ENCODE peak calls at places on chromosomes 1 and 21, in six cellular contexts. A, W, H, B, P and C are unnamed samples.

GRCh38 chr1:87718241-87718950 is 389.7 kb downstream of the LMO4 start:
- DNase-seq in A (no peak), W (no peak), H (no peak), B (no peak), P (no peak), C (no peak)

GRCh38 chr21:29939859-29940245 is at the start of gene GRIK1:
- DNase-seq in A (peak), W (no peak), H (no peak), B (peak), P (no peak), C (no peak)

GRCh38 chr1:235831148-235831547 is 35.6 kb downstream of the LYST start:
- DNase-seq in A (no peak), W (no peak), H (peak), B (no peak), P (no peak), C (no peak)

GRCh38 chr21:36126166-36126565 is 8.7 kb upstream of the CBR3 start:
- DNase-seq in A (no peak), W (no peak), H (no peak), B (no peak), P (no peak), C (no peak)

GRCh38 chr1:25522240-25522639 is 21.2 kb upstream of the LDLRAP1 start:
- DNase-seq in A (no peak), W (no peak), H (peak), B (no peak), P (no peak), C (no peak)

GRCh38 chr1:12539320-12539704 is 78.7 kb downstream of the DHRS3 start:
- DNase-seq in A (no peak), W (no peak), H (no peak), B (no peak), P (no peak), C (no peak)

GRCh38 chr1:12098786-12099185 is 35.7 kb downstream of the TNFRSF8 start:
- DNase-seq in A (no peak), W (no peak), H (no peak), B (no peak), P (no peak), C (no peak)

GRCh38 chr1:55326496-55326895 is 111.3 kb upstream of the USP24 start:
- DNase-seq in A (no peak), W (no peak), H (no peak), B (no peak), P (no peak), C (no peak)

GRCh38 chr1:86429830-86430229 is 5.9 kb downstream of the CLCA2 start:
- DNase-seq in A (no peak), W (no peak), H (no peak), B (no peak), P (no peak), C (no peak)

GRCh38 chr1:168893359-168893791 is 164.4 kb upstream of the DPT start:
- DNase-seq in A (no peak), W (no peak), H (no peak), B (no peak), P (no peak), C (no peak)

GRCh38 chr1:206589206-206589605 is 23.1 kb downstream of the EIF2D start:
- DNase-seq in A (no peak), W (no peak), H (no peak), B (no peak), P (no peak), C (no peak)

GRCh38 chr1:234725177-234726132 is 115.5 kb upstream of the IRF2BP2 start:
- DNase-seq in A (peak), W (no peak), H (no peak), B (no peak), P (no peak), C (no peak)

GRCh38 chr1:224617410-224618361 is 1.6 kb downstream of the CNIH3 start:
- DNase-seq in A (no peak), W (no peak), H (no peak), B (peak), P (no peak), C (no peak)

GRCh38 chr1:89276690-89277089 is 4.0 kb upstream of the GBP5 start:
- DNase-seq in A (no peak), W (no peak), H (no peak), B (no peak), P (no peak), C (no peak)

GRCh38 chr1:162388615-162389014 is 7.1 kb downstream of the C1orf226 start:
- DNase-seq in A (peak), W (no peak), H (no peak), B (peak), P (no peak), C (no peak)

GRCh38 chr1:46595127-46595526 is 8.9 kb downstream of the MKNK1 start:
- DNase-seq in A (peak), W (no peak), H (no peak), B (no peak), P (no peak), C (no peak)

GRCh38 chr21:33265664-33266049 is 510 bp upstream of the IL10RB start:
- DNase-seq in A (peak), W (no peak), H (peak), B (no peak), P (no peak), C (no peak)

GRCh38 chr1:910881-911721 is 12.6 kb upstream of the SAMD11 start:
- DNase-seq in A (peak), W (peak), H (no peak), B (no peak), P (no peak), C (peak)

GRCh38 chr1:15749399-15750291 is 7.3 kb downstream of the TMEM82 start:
- DNase-seq in A (no peak), W (no peak), H (no peak), B (no peak), P (no peak), C (no peak)

GRCh38 chr1:113747376-113747775 is 11.9 kb downstream of the PHTF1 start:
- DNase-seq in A (no peak), W (no peak), H (no peak), B (no peak), P (no peak), C (no peak)

GRCh38 chr1:19044975-19045831 is 88.7 kb upstream of the IFFO2 start:
- DNase-seq in A (no peak), W (no peak), H (no peak), B (no peak), P (no peak), C (no peak)

GRCh38 chr1:42043811-42044210 is 109.4 kb upstream of the GUCA2B start:
- DNase-seq in A (no peak), W (no peak), H (no peak), B (no peak), P (no peak), C (no peak)

GRCh38 chr1:25952851-25953401 is 44.9 kb downstream of the PAFAH2 start:
- DNase-seq in A (no peak), W (no peak), H (no peak), B (no peak), P (no peak), C (no peak)

GRCh38 chr1:96962807-96963206 is 241.2 kb downstream of the PTBP2 start:
- DNase-seq in A (no peak), W (no peak), H (no peak), B (no peak), P (no peak), C (no peak)

GRCh38 chr1:160400284-160400645 is at the start of gene VANGL2:
- DNase-seq in A (peak), W (peak), H (no peak), B (peak), P (no peak), C (peak)

GRCh38 chr1:12063141-12064072 is at the start of gene TNFRSF8:
- DNase-seq in A (peak), W (no peak), H (no peak), B (peak), P (no peak), C (no peak)

GRCh38 chr1:41558761-41559171 is 74.3 kb upstream of the EDN2 start:
- DNase-seq in A (no peak), W (no peak), H (no peak), B (no peak), P (no peak), C (no peak)

GRCh38 chr1:226937940-226938725 is 2.0 kb upstream of the COQ8A start:
- DNase-seq in A (no peak), W (no peak), H (no peak), B (no peak), P (no peak), C (no peak)

GRCh38 chr1:91717839-91718238 is 168.1 kb downstream of the TGFBR3 start:
- DNase-seq in A (no peak), W (no peak), H (no peak), B (no peak), P (no peak), C (no peak)

GRCh38 chr1:111032295-111032897 is 68.7 kb upstream of the LRIF1 start:
- DNase-seq in A (peak), W (no peak), H (no peak), B (no peak), P (peak), C (no peak)

GRCh38 chr1:189438808-189439207 is 1038.9 kb downstream of the BRINP3 start:
- DNase-seq in A (no peak), W (no peak), H (no peak), B (no peak), P (no peak), C (no peak)

GRCh38 chr1:44603718-44604117 is 70.6 kb downstream of the TMEM53 start:
- DNase-seq in A (no peak), W (no peak), H (no peak), B (no peak), P (no peak), C (no peak)

GRCh38 chr1:176559474-176560390 is 96.8 kb downstream of the PAPPA2 start:
- DNase-seq in A (peak), W (peak), H (no peak), B (peak), P (peak), C (peak)

GRCh38 chr1:222310830-222311229 is 237.1 kb downstream of the HHIPL2 start:
- DNase-seq in A (no peak), W (no peak), H (no peak), B (no peak), P (no peak), C (no peak)

GRCh38 chr1:188872376-188872775 is 1605.3 kb downstream of the BRINP3 start:
- DNase-seq in A (no peak), W (no peak), H (no peak), B (no peak), P (no peak), C (no peak)

GRCh38 chr21:45283019-45283610 is 4.6 kb downstream of the POFUT2 start:
- DNase-seq in A (no peak), W (no peak), H (no peak), B (no peak), P (no peak), C (no peak)

GRCh38 chr1:20280906-20281305 is 9.8 kb upstream of the VWA5B1 start:
- DNase-seq in A (no peak), W (no peak), H (no peak), B (no peak), P (no peak), C (no peak)
- TF ChIP-seq TAF1 in A (no peak), W (no peak), H (no peak), B (no peak), P (no peak), C (no peak)

GRCh38 chr1:116557323-116557878 is 13.4 kb downstream of the CD58 start:
- DNase-seq in A (no peak), W (no peak), H (no peak), B (no peak), P (no peak), C (no peak)
- TF ChIP-seq POLR2A in A (no peak), W (peak), H (no peak), B (no peak), P (no peak), C (peak)

DNA sequence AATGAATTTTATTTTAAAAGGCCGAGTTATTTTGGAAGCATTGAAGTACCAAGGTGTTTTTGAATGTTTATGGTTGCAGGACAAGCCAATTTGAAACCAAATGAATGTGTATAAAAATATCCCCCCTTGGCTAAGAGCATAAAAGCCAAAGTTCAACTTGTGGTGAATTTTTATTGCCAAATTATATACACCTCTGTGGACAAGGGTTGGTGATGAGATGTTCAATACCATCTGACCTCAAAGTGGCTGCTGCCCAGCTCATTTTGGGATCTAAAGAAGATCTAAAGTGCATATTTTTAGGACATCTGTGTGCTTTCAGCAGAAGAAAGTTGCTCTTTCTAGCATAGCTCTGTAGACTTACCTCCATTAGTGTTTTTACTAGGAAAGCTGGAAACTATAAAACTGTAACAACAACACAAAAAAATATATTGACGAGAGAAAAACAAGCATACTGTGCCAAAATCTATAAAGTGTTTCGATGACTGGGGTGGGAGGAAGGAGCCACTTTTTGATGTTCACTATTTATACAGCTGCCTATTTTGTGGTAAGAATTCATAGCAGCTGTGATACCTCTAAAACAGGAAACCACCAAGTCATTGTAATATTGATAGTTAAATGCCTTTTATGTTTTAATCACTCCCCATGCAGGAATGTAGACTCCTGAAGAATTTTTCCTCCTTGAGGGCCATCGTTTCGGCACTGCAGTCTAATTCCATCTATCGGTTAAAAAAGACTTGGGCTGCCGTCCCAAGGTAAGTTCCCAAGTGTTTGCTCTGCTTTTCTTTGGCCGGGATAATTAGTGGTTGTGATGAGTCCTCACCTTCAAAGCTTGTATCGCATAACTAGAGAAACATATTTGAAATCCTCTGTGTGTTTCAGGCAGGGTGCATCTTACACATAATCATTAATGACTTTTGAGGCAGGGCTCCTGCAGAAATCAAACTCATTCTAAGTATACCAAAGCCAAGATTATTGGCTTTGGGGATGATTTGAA is 83.2 kb downstream of the RGL1 start:
- DNase-seq in A (no peak), W (no peak), H (no peak), B (no peak), P (no peak), C (no peak)
- TF ChIP-seq TAF1 in A (no peak), W (no peak), H (no peak), B (no peak), P (no peak), C (no peak)

GRCh38 chr1:156060937-156061636 is at the start of gene RAB25:
- DNase-seq in A (no peak), W (no peak), H (no peak), B (peak), P (no peak), C (no peak)
- TF ChIP-seq POLR2A in A (no peak), W (no peak), H (no peak), B (peak), P (no peak), C (no peak)

DNA sequence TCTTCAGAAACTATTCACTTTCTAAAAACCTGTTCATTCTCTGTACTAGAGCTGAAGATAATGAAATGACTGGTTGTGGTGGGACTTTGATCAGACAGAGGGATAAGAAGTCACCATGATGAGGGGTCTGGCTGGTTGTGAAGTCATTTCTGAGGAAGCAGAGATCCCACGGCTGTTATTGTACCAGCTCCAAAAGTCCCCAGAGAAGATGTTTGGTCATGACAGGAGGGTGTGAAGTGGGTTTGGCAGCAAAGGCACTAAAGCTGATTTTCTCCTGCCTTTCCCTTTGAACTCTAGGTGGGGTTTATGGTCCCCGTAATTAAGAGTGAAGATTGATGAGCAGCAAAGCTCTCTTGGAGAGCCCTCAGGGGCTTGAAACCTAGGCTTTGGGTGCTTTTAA is 103.1 kb upstream of the CACHD1 start:
- DNase-seq in A (no peak), W (no peak), H (no peak), B (no peak), P (no peak), C (no peak)
- TF ChIP-seq TAF1 in A (no peak), W (no peak), H (no peak), B (no peak), P (no peak), C (no peak)